ENCODE peak calls at places on chromosomes 4 and X, in nine cellular contexts. X is astrocyte of the spinal cord, Y is fibroblast of mammary gland, T is IMR-90, U is endothelial cell, I is lower leg skin, G is AG10803, M is OCI-LY7, O is progenitor cell of endocrine pancreas. D is an unnamed sample.

GRCh38 chr4:145734576-145735329 is 54.8 kb downstream of the C4orf51 start:
- DNase-seq in U (no peak), T (peak), X (peak), G (peak), I (peak), O (no peak), M (no peak), Y (peak), D (peak)

GRCh38 chr4:104420766-104421165 is 73.9 kb downstream of the CXXC4 start:
- DNase-seq in O (no peak), T (no peak), X (peak), M (no peak), Y (no peak), I (no peak), U (no peak), G (no peak), D (no peak)

GRCh38 chr4:102387552-102388150 is 42.4 kb upstream of the SLC39A8 start:
- DNase-seq in G (no peak), T (no peak), U (no peak), M (no peak), Y (peak), X (no peak), O (no peak), I (no peak), D (no peak)

GRCh38 chrX:64204252-64204651 is 1.3 kb downstream of the AMER1 start:
- DNase-seq in T (peak), I (no peak), U (no peak), X (peak), M (no peak), Y (peak), G (peak), O (no peak), D (no peak)

GRCh38 chrX:136896121-136896914 is 15.8 kb upstream of the RBMX start:
- DNase-seq in G (no peak), X (no peak), Y (no peak), U (no peak), O (no peak), T (peak), M (no peak), I (peak), D (no peak)

GRCh38 chr4:41039312-41039711 is 175.0 kb downstream of the APBB2 start:
- DNase-seq in Y (no peak), U (no peak), T (no peak), G (no peak), X (no peak), O (no peak), I (no peak), M (no peak), D (no peak)

GRCh38 chr4:88870428-88870827 is 172.8 kb upstream of the NAP1L5 start:
- DNase-seq in T (no peak), I (no peak), U (no peak), X (no peak), O (no peak), G (no peak), M (no peak), Y (no peak), D (no peak)

GRCh38 chr4:185358514-185359433 is 37.0 kb downstream of the LRP2BP start:
- DNase-seq in Y (no peak), O (no peak), G (no peak), X (peak), M (no peak), T (peak), U (no peak), I (no peak), D (no peak)

GRCh38 chr4:108940086-108941033 is 177.5 kb upstream of the ETNPPL start:
- DNase-seq in X (no peak), O (no peak), Y (no peak), M (no peak), U (no peak), G (no peak), I (no peak), T (peak), D (no peak)

GRCh38 chrX:73850124-73851013 is 287.4 kb downstream of the CHIC1 start:
- DNase-seq in U (peak), O (no peak), X (peak), I (no peak), T (peak), M (no peak), G (peak), Y (peak), D (no peak)

GRCh38 chr4:145388043-145388442 is 93.6 kb upstream of the SMAD1 start:
- DNase-seq in T (no peak), M (peak), O (no peak), Y (no peak), X (peak), U (no peak), G (no peak), I (no peak), D (no peak)

GRCh38 chrX:134369576-134369975 is 90.4 kb upstream of the HPRT1 start:
- DNase-seq in O (no peak), U (no peak), G (no peak), M (peak), X (no peak), I (no peak), T (no peak), Y (no peak), D (no peak)

GRCh38 chr4:143294310-143294709 is 42.4 kb upstream of the GAB1 start:
- DNase-seq in O (no peak), U (no peak), T (peak), M (no peak), I (no peak), Y (peak), X (no peak), G (peak), D (peak)

GRCh38 chrX:97308161-97308560 is 424.5 kb downstream of the RPA4 start:
- DNase-seq in X (no peak), U (no peak), O (no peak), T (peak), M (no peak), Y (peak), G (peak), I (no peak), D (peak)

GRCh38 chrX:52420824-52421443 is 52.1 kb downstream of the XAGE2 start:
- DNase-seq in T (peak), U (no peak), M (no peak), O (no peak), I (no peak), X (no peak), Y (peak), G (peak), D (no peak)

GRCh38 chrX:64885850-64886249 is 90.4 kb downstream of the ZC4H2 start:
- DNase-seq in G (no peak), I (no peak), O (no peak), Y (no peak), U (peak), X (no peak), M (peak), T (no peak), D (no peak)

GRCh38 chrX:38142598-38142997 is 78.1 kb downstream of the SRPX start:
- DNase-seq in Y (peak), I (no peak), O (no peak), T (peak), X (peak), M (no peak), U (no peak), G (peak), D (peak)

GRCh38 chrX:21725498-21725897 is 32.4 kb downstream of the SMPX start:
- DNase-seq in M (no peak), X (peak), Y (peak), T (peak), I (no peak), O (no peak), U (no peak), G (peak), D (no peak)

GRCh38 chr4:4606321-4606720 is 64.5 kb upstream of the STX18 start:
- DNase-seq in M (no peak), G (peak), Y (peak), T (peak), I (peak), O (no peak), X (no peak), U (no peak), D (no peak)

GRCh38 chrX:11351375-11352295 is 58.4 kb downstream of the AMELX start:
- DNase-seq in G (peak), T (peak), U (no peak), O (no peak), I (no peak), M (no peak), Y (peak), X (peak), D (peak)

GRCh38 chrX:10001496-10001895 is 34.3 kb downstream of the CLDN34 start:
- DNase-seq in T (no peak), X (no peak), M (no peak), I (no peak), U (no peak), G (peak), O (no peak), Y (no peak), D (no peak)

GRCh38 chr4:48021086-48021485 is 4.5 kb downstream of the NIPAL1 start:
- DNase-seq in X (no peak), I (no peak), U (no peak), Y (no peak), G (no peak), M (no peak), T (no peak), O (no peak), D (no peak)

GRCh38 chr4:65023877-65024670 is 614.8 kb upstream of the TECRL start:
- DNase-seq in O (no peak), G (no peak), M (no peak), U (no peak), Y (no peak), X (no peak), I (no peak), T (no peak), D (no peak)

GRCh38 chrX:153371256-153371655 is 29.9 kb downstream of the PNMA6E start:
- DNase-seq in X (peak), I (peak), O (no peak), Y (no peak), U (no peak), G (no peak), T (no peak), M (no peak), D (no peak)

GRCh38 chr4:74433541-74434172 is 11.3 kb upstream of the AREG start:
- DNase-seq in U (no peak), X (no peak), G (no peak), T (no peak), O (no peak), Y (peak), M (peak), I (no peak), D (no peak)

GRCh38 chr4:152269448-152270191 is 266.3 kb downstream of the FBXW7 start:
- DNase-seq in X (no peak), I (no peak), G (no peak), M (no peak), Y (no peak), T (no peak), O (no peak), U (no peak), D (no peak)

GRCh38 chr4:53967971-53968370 is 96.4 kb downstream of the CHIC2 start:
- DNase-seq in I (no peak), O (no peak), X (no peak), G (peak), M (no peak), T (peak), Y (peak), U (no peak), D (no peak)

GRCh38 chr4:148214529-148215166 is 227.6 kb downstream of the NR3C2 start:
- DNase-seq in T (peak), M (no peak), O (no peak), G (peak), X (no peak), U (no peak), I (no peak), Y (peak), D (no peak)

GRCh38 chr4:165592386-165592785 is 213.6 kb downstream of the CPE start:
- DNase-seq in U (no peak), O (no peak), G (peak), Y (peak), M (no peak), T (no peak), X (peak), I (no peak), D (no peak)

GRCh38 chrX:77785400-77785745 is 643 bp downstream of the ATRX start:
- DNase-seq in Y (peak), U (no peak), T (peak), O (no peak), I (no peak), M (peak), G (peak), X (peak), D (no peak)

GRCh38 chrX:24718771-24719170 is 25.1 kb downstream of the POLA1 start:
- DNase-seq in U (no peak), M (no peak), O (no peak), T (no peak), I (no peak), X (no peak), Y (no peak), G (no peak), D (no peak)

GRCh38 chrX:71367396-71367795 is 1.2 kb downstream of the TAF1 start:
- DNase-seq in G (no peak), I (peak), U (no peak), O (no peak), T (no peak), M (no peak), X (no peak), Y (no peak), D (no peak)

GRCh38 chrX:41556958-41557357 is 109.8 kb downstream of the NYX start:
- DNase-seq in X (no peak), Y (no peak), I (no peak), T (no peak), G (peak), O (no peak), M (peak), U (no peak), D (no peak)

GRCh38 chr4:4849106-4849505 is 10.4 kb upstream of the MSX1 start:
- DNase-seq in U (peak), G (no peak), I (no peak), Y (no peak), T (no peak), O (no peak), X (no peak), M (no peak), D (no peak)

GRCh38 chr4:74886490-74886889 is 46.4 kb upstream of the PARM1 start:
- DNase-seq in O (no peak), T (peak), I (no peak), G (peak), M (no peak), Y (peak), X (peak), U (no peak), D (peak)

GRCh38 chr4:109183851-109184345 is 118.6 kb downstream of the COL25A1 start:
- DNase-seq in O (no peak), Y (no peak), X (no peak), I (no peak), U (no peak), G (no peak), M (no peak), T (no peak), D (no peak)

GRCh38 chr4:15164571-15164970 is 162.3 kb downstream of the CPEB2 start:
- DNase-seq in T (peak), O (no peak), G (peak), M (no peak), I (no peak), U (no peak), Y (peak), X (no peak), D (no peak)

GRCh38 chr4:2843023-2843908 is at the start of gene ADD1:
- DNase-seq in Y (peak), M (peak), U (peak), T (peak), I (peak), X (peak), G (peak), O (peak), D (peak)

GRCh38 chr4:166042510-166043055 is 169.5 kb downstream of the TLL1 start:
- DNase-seq in O (no peak), T (no peak), I (no peak), X (no peak), G (no peak), M (no peak), Y (no peak), U (no peak), D (no peak)

GRCh38 chr4:76515975-76516853 is 81.2 kb downstream of the SHROOM3 start:
- DNase-seq in T (no peak), U (no peak), I (no peak), X (no peak), Y (peak), O (no peak), G (peak), M (no peak), D (no peak)

GRCh38 chr4:76514087-76514486 is 79.1 kb downstream of the SHROOM3 start:
- DNase-seq in U (no peak), O (no peak), I (no peak), M (no peak), G (no peak), X (no peak), T (no peak), Y (no peak), D (no peak)

GRCh38 chr4:76518241-76518640 is 83.2 kb downstream of the SHROOM3 start:
- DNase-seq in I (no peak), U (no peak), M (no peak), G (peak), O (no peak), X (peak), Y (peak), T (no peak), D (no peak)

GRCh38 chr4:76512000-76512399 is 77.0 kb downstream of the SHROOM3 start:
- DNase-seq in X (no peak), U (no peak), I (no peak), T (no peak), G (no peak), O (no peak), Y (no peak), M (no peak), D (no peak)

GRCh38 chr4:76513517-76513916 is 78.5 kb downstream of the SHROOM3 start:
- DNase-seq in U (no peak), T (no peak), Y (no peak), X (no peak), I (no peak), G (no peak), O (no peak), M (no peak), D (no peak)
- TF ChIP-seq CTCF in U (no peak), T (no peak), Y (no peak), X (no peak), I (no peak), G (no peak), O (no peak), M (no peak), D (no peak)

DNA sequence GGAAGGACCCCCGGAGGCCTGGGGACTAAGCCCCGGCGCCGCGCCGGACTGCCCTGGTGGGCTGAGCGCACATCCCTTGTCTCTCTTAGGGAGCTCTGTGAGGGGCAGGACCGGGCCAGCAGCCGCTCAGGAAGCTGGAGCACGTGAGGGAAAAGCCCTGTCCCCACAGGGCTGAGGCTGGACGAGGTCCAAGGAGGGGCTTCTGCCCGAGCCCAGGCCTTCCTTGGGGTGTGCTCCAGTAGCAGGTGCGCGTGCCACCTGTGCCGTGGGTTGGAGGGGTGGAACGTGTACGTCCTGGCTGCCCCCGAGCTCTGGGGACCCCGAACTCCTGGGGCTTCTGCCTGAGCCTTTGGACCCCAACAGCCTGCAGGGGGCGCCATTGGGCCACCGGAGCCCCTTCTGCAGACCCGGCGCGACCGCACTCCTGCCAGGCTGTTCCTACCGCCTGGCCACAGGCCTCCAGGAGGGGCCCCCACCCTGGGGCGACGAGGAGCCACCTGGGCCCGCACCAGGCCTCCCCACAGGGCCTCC is 27.2 kb downstream of the TACC3 start:
- DNase-seq in O (peak), T (peak), G (peak), I (peak), M (peak), Y (peak), X (peak), U (peak), D (no peak)
- TF ChIP-seq CTCF in O (peak), T (peak), G (peak), I (no peak), M (peak), Y (peak), X (peak), U (peak), D (peak)

GRCh38 chrX:121150217-121150616 is 102.8 kb downstream of the GLUD2 start:
- DNase-seq in T (no peak), M (no peak), Y (no peak), I (no peak), O (no peak), G (no peak), U (no peak), X (no peak), D (no peak)

GRCh38 chrX:121151293-121151692 is 103.9 kb downstream of the GLUD2 start:
- DNase-seq in I (no peak), U (no peak), O (no peak), X (no peak), G (no peak), T (no peak), M (no peak), Y (no peak), D (no peak)

DNA sequence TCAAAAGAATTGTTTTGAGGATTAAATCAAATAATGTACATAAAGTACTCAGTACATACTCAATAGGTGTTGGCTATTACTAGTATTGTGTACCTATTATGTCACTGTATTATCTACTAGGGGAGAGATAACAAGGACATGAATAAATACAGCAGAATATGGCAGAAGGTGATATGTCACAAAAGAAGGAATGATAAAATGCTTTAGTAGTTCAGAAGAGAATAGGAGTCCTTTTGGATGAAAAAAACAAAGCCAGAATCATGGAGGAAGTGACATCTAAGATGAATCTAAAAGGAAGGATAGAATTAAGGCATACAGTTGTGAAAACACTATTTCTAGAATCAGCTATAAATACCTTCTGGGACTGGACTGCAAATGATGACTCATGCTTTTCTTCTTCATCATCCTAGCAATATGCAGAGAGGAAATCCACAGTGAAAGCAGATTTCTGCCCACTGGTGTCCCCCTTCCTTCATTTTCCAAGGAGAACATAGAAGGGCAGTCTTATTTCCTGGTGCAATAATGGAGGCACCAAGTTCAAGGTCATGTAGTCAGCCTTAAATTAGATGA is 98.7 kb downstream of the GLUD2 start:
- DNase-seq in U (no peak), O (no peak), G (no peak), M (no peak), Y (peak), X (peak), I (no peak), T (no peak), D (no peak)
- TF ChIP-seq CTCF in U (no peak), O (no peak), G (no peak), M (no peak), Y (no peak), X (no peak), I (no peak), T (no peak), D (no peak)

GRCh38 chrX:93591398-93591797 is 82.0 kb downstream of the NAP1L3 start:
- DNase-seq in M (no peak), I (no peak), T (no peak), O (no peak), U (no peak), X (no peak), G (no peak), Y (no peak), D (no peak)
- TF ChIP-seq CTCF in M (no peak), I (no peak), T (no peak), O (peak), U (no peak), X (no peak), G (no peak), Y (no peak), D (no peak)

DNA sequence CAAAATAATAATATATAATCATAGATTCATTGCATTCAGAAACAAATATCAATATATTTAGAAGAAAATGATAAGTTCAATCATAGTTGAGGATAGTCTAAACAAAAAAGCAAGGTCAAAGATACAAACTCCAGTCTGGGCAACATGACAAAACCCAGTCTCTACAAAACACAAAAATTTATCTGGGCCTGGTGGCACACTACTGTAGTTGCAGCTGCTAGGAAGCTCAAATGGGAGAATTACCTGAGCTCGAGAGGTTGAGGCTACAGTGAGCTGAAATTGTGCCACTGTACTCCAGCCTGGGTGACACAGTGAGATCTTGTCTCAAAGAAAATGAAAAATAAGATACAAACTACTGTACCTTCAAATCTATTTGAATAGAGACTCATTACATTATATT is 52.7 kb upstream of the ANXA10 start:
- DNase-seq in G (no peak), M (no peak), T (no peak), I (no peak), Y (no peak), O (no peak), X (no peak), U (no peak), D (no peak)
- TF ChIP-seq CTCF in G (no peak), M (no peak), T (no peak), I (no peak), Y (no peak), O (no peak), X (no peak), U (no peak), D (no peak)